ENCODE peak calls at places on chromosomes 4 and X, in ten cellular contexts. E is mammary epithelial cell, J is head of caudate nucleus, U is Peyer's patch, C is memory B cell, P is epithelial cell of esophagus, Y is GM03348, B is globus pallidus, G is DMS53, K is choroid plexus epithelial cell. Q is an unnamed sample.

GRCh38 chr4:91427171-91427570 is 876.6 kb upstream of the GRID2 start:
- DNase-seq in E (peak), J (no peak), U (no peak), C (no peak), P (peak), Y (no peak), B (no peak), G (no peak), K (no peak), Q (no peak)

GRCh38 chr4:3271131-3271530 is 21.7 kb upstream of the RGS12 start:
- DNase-seq in E (no peak), J (no peak), U (no peak), C (no peak), P (no peak), Y (no peak), B (no peak), G (no peak), K (no peak), Q (no peak)

GRCh38 chr4:116688536-116688935 is 396.8 kb downstream of the TRAM1L1 start:
- DNase-seq in E (no peak), J (no peak), U (no peak), C (no peak), P (peak), Y (no peak), B (no peak), G (no peak), K (no peak), Q (no peak)

GRCh38 chrX:41275661-41276609 is 58.0 kb upstream of the DDX3X start:
- DNase-seq in E (peak), J (peak), U (peak), C (peak), P (peak), Y (peak), B (peak), G (peak), K (peak), Q (no peak)

GRCh38 chr4:15765306-15765705 is 12.8 kb upstream of the CD38 start:
- DNase-seq in E (no peak), J (no peak), U (no peak), C (no peak), P (no peak), Y (no peak), B (no peak), G (no peak), K (no peak), Q (no peak)

GRCh38 chr4:26326791-26327190 is 6.0 kb downstream of the RBPJ start:
- DNase-seq in E (peak), J (no peak), U (no peak), C (no peak), P (peak), Y (peak), B (no peak), G (no peak), K (peak), Q (peak)

GRCh38 chr4:123603165-123603564 is 206.6 kb downstream of the SPRY1 start:
- DNase-seq in E (peak), J (no peak), U (no peak), C (no peak), P (peak), Y (no peak), B (no peak), G (peak), K (peak), Q (peak)

GRCh38 chr4:8741513-8742226 is 130.0 kb downstream of the HMX1 start:
- DNase-seq in E (no peak), J (no peak), U (no peak), C (no peak), P (no peak), Y (no peak), B (no peak), G (no peak), K (no peak), Q (no peak)